ENCODE peak calls at places on chromosome 15, in ten cellular contexts. A is heart right ventricle; V is RWPE2; N is A549; W is suprapubic skin; L is lower lobe of right lung; T is esophagus muscularis mucosa; E is CD8-positive, alpha-beta memory T cell; J is aorta; M is upper lobe of right lung. D is an unnamed sample.

GRCh38 chr15:58446521-58446920 is 14.7 kb downstream of the LIPC start:
- DNase-seq in M (no peak), A (no peak), J (no peak), E (no peak), V (no peak), W (no peak), T (no peak), N (no peak), L (no peak), D (no peak)

GRCh38 chr15:41692049-41692448 is 31.8 kb downstream of the MGA start:
- DNase-seq in E (no peak), N (no peak), W (no peak), J (no peak), V (no peak), L (no peak), A (no peak), T (no peak), M (no peak), D (no peak)

GRCh38 chr15:28021281-28022039 is 77.7 kb downstream of the OCA2 start:
- DNase-seq in M (peak), E (no peak), W (no peak), L (peak), V (peak), N (peak), J (peak), T (peak), A (no peak), D (peak)

GRCh38 chr15:38714309-38715072 is 149.9 kb upstream of the RASGRP1 start:
- DNase-seq in V (no peak), M (no peak), E (no peak), L (no peak), T (no peak), A (no peak), J (no peak), W (no peak), N (no peak), D (no peak)

GRCh38 chr15:51876169-51876568 is 46.7 kb downstream of the TMOD3 start:
- DNase-seq in W (no peak), N (no peak), L (no peak), E (no peak), T (no peak), V (peak), M (no peak), A (no peak), J (no peak), D (no peak)

GRCh38 chr15:67148196-67148701 is 82.8 kb downstream of the SMAD3 start:
- DNase-seq in M (no peak), J (no peak), L (no peak), V (no peak), E (no peak), A (no peak), T (no peak), W (no peak), N (peak), D (peak)

GRCh38 chr15:85743392-85744045 is 51.2 kb downstream of the KLHL25 start:
- DNase-seq in T (no peak), M (no peak), J (no peak), N (no peak), A (no peak), W (peak), E (no peak), V (peak), L (no peak), D (no peak)

GRCh38 chr15:51830279-51830806 is 890 bp downstream of the TMOD3 start:
- DNase-seq in V (no peak), M (no peak), W (no peak), L (no peak), J (no peak), T (no peak), E (no peak), N (no peak), A (no peak), D (no peak)

GRCh38 chr15:58931985-58932384 is 1.5 kb downstream of the SLTM start:
- DNase-seq in L (no peak), V (no peak), E (no peak), A (no peak), J (no peak), T (no peak), N (peak), W (no peak), M (no peak), D (no peak)

GRCh38 chr15:73686781-73687256 is 2.6 kb downstream of the CD276 start:
- DNase-seq in J (no peak), W (no peak), M (no peak), L (no peak), A (no peak), N (peak), E (no peak), T (no peak), V (no peak), D (peak)

GRCh38 chr15:92845109-92845508 is 55.0 kb upstream of the CHD2 start:
- DNase-seq in L (no peak), A (no peak), N (peak), W (no peak), J (no peak), E (peak), V (no peak), M (no peak), T (no peak), D (no peak)

GRCh38 chr15:37135225-37135624 is 34.9 kb upstream of the MEIS2 start:
- DNase-seq in A (no peak), N (no peak), T (no peak), J (no peak), W (no peak), M (no peak), L (no peak), V (no peak), E (no peak), D (no peak)

GRCh38 chr15:58598829-58599210 is 150.7 kb downstream of the ADAM10 start:
- DNase-seq in L (no peak), A (no peak), V (no peak), T (no peak), W (no peak), N (no peak), M (no peak), J (no peak), E (no peak), D (no peak)

GRCh38 chr15:73928971-73929627 is 2.8 kb downstream of the LOXL1 start:
- DNase-seq in T (no peak), M (no peak), J (peak), L (peak), N (no peak), W (no peak), V (no peak), A (no peak), E (no peak), D (no peak)

GRCh38 chr15:23857028-23857641 is 170.0 kb upstream of the NDN start:
- DNase-seq in J (no peak), V (no peak), T (no peak), M (no peak), L (peak), W (no peak), E (no peak), A (no peak), N (peak), D (no peak)

GRCh38 chr15:46441294-46442062 is 806.6 kb downstream of the SQOR start:
- DNase-seq in N (no peak), V (no peak), A (no peak), W (no peak), L (no peak), E (no peak), J (no peak), M (no peak), T (no peak), D (no peak)

GRCh38 chr15:99324700-99325099 is 73.4 kb downstream of the LRRC28 start:
- DNase-seq in T (no peak), N (peak), E (no peak), J (no peak), M (no peak), A (no peak), L (no peak), V (no peak), W (no peak), D (no peak)
- H3K27ac ChIP-seq in T (no peak), N (peak), E (no peak), J (no peak), M (no peak), A (peak), L (no peak), V (peak), W (peak), D (no peak)

GRCh38 chr15:76151599-76151974 is 91.8 kb downstream of the TMEM266 start:
- DNase-seq in T (no peak), E (no peak), J (no peak), M (no peak), W (no peak), N (no peak), A (no peak), L (no peak), V (no peak), D (no peak)
- H3K27ac ChIP-seq in T (no peak), E (no peak), J (no peak), M (no peak), W (no peak), N (peak), A (no peak), L (no peak), V (peak), D (no peak)

GRCh38 chr15:100765458-100766224 is 114.0 kb upstream of the ALDH1A3 start:
- DNase-seq in E (no peak), A (no peak), J (peak), T (peak), L (no peak), N (no peak), M (peak), W (no peak), V (peak), D (no peak)
- H3K27ac ChIP-seq in E (no peak), A (no peak), J (no peak), T (no peak), L (no peak), N (no peak), M (no peak), W (no peak), V (no peak), D (no peak)

GRCh38 chr15:63366451-63366850 is 15.2 kb downstream of the CA12 start:
- DNase-seq in T (no peak), E (no peak), M (no peak), A (no peak), J (no peak), L (no peak), V (no peak), N (no peak), W (no peak), D (no peak)
- H3K27ac ChIP-seq in T (no peak), E (no peak), M (no peak), A (no peak), J (no peak), L (no peak), V (no peak), N (peak), W (peak), D (no peak)

GRCh38 chr15:50164458-50164857 is 17.5 kb upstream of the SLC27A2 start:
- DNase-seq in J (no peak), T (no peak), M (no peak), L (no peak), A (no peak), N (peak), V (no peak), E (no peak), W (no peak), D (peak)
- H3K27ac ChIP-seq in J (no peak), T (no peak), M (no peak), L (no peak), A (no peak), N (peak), V (no peak), E (no peak), W (no peak), D (no peak)

D was measured in right cardiac atrium.